ENCODE peak calls at places on chromosomes 1 and 21, in seven cellular contexts. A is prostate gland, U is tibial artery, Y is left ventricle myocardium inferior, F is GM23338, J is transverse colon, T is psoas muscle. K is an unnamed sample.

GRCh38 chr1:91755888-91756287 is 130.1 kb downstream of the TGFBR3 start:
- DNase-seq in F (no peak), Y (no peak), U (no peak), T (no peak), A (no peak), J (no peak), K (no peak)

GRCh38 chr1:172380441-172381244 is 39.8 kb upstream of the C1orf105 start:
- DNase-seq in F (no peak), A (no peak), J (no peak), U (no peak), T (no peak), Y (no peak), K (no peak)

GRCh38 chr1:216194721-216195120 is 228.5 kb downstream of the USH2A start:
- DNase-seq in A (no peak), Y (no peak), U (no peak), F (no peak), J (no peak), T (no peak), K (no peak)

GRCh38 chr1:89365206-89365605 is 1.3 kb downstream of the GBP6 start:
- DNase-seq in A (no peak), T (no peak), F (no peak), U (no peak), Y (no peak), J (no peak), K (no peak)

GRCh38 chr1:169610110-169610509 is 19.8 kb downstream of the SELP start:
- DNase-seq in Y (no peak), J (no peak), A (no peak), U (no peak), F (no peak), T (no peak), K (no peak)

GRCh38 chr1:155858805-155859233 is 548 bp upstream of the SYT11 start:
- DNase-seq in J (peak; percentile 16), T (peak; percentile 59), F (no peak), A (no peak), Y (peak; percentile 15), U (peak; percentile 24), K (no peak)

GRCh38 chr1:10431065-10431730 is 965 bp downstream of the CENPS start:
- DNase-seq in J (no peak), T (no peak), A (no peak), Y (no peak), F (peak; percentile 67), U (no peak), K (no peak)

GRCh38 chr1:44946720-44947059 is 39.7 kb downstream of the EIF2B3 start:
- DNase-seq in T (no peak), A (no peak), F (no peak), Y (no peak), J (no peak), U (no peak), K (no peak)

GRCh38 chr1:204359474-204360255 is at the start of gene PLEKHA6:
- DNase-seq in U (no peak), Y (peak; percentile 65), J (no peak), F (peak; percentile 67), A (no peak), T (peak; percentile 77), K (peak; percentile 50)

GRCh38 chr1:163290025-163290610 is 31.6 kb upstream of the NUF2 start:
- DNase-seq in A (no peak), J (no peak), T (no peak), U (no peak), F (no peak), Y (no peak), K (no peak)

GRCh38 chr1:107480548-107480947 is 339.7 kb downstream of the NTNG1 start:
- DNase-seq in F (no peak), Y (no peak), A (no peak), U (no peak), J (peak; percentile 42), T (peak; percentile 52), K (no peak)

GRCh38 chr1:243325305-243325890 is 69.6 kb downstream of the SDCCAG8 start:
- DNase-seq in A (peak; percentile 22), T (no peak), J (no peak), Y (no peak), F (peak; percentile 70), U (no peak), K (no peak)

GRCh38 chr1:11650331-11650991 is 3.8 kb downstream of the FBXO2 start:
- DNase-seq in F (peak; percentile 84), J (peak; percentile 84), T (peak; percentile 87), A (peak; percentile 66), Y (peak; percentile 76), U (peak; percentile 68), K (peak; percentile 77)

GRCh38 chr1:84632975-84633427 is 57.3 kb downstream of the SSX2IP start:
- DNase-seq in T (no peak), U (no peak), A (no peak), J (peak; percentile 10), Y (no peak), F (no peak), K (no peak)

GRCh38 chr1:199859525-199859924 is 168.0 kb upstream of the NR5A2 start:
- DNase-seq in U (no peak), J (no peak), A (no peak), F (no peak), Y (no peak), T (no peak), K (no peak)

GRCh38 chr1:228863776-228864175 is 128.5 kb downstream of the RHOU start:
- DNase-seq in A (no peak), U (no peak), J (no peak), T (no peak), F (no peak), Y (no peak), K (no peak)

GRCh38 chr1:225466848-225467192 is 39.0 kb upstream of the LBR start:
- DNase-seq in T (no peak), F (no peak), U (no peak), A (no peak), J (no peak), Y (no peak), K (no peak)

GRCh38 chr1:63612971-63613370 is 19.8 kb downstream of the PGM1 start:
- DNase-seq in J (no peak), A (no peak), Y (no peak), F (no peak), T (no peak), U (no peak), K (no peak)

GRCh38 chr21:45123440-45123839 is 49.1 kb downstream of the ADARB1 start:
- DNase-seq in A (no peak), U (no peak), Y (no peak), F (no peak), T (no peak), J (no peak), K (no peak)

GRCh38 chr21:25925936-25926335 is 191.2 kb downstream of the GABPA start:
- DNase-seq in A (no peak), T (no peak), F (no peak), U (no peak), Y (no peak), J (no peak), K (peak; percentile 28)

GRCh38 chr1:199044191-199044590 is 405.4 kb downstream of the PTPRC start:
- DNase-seq in J (no peak), Y (no peak), A (no peak), U (no peak), F (no peak), T (no peak), K (no peak)

GRCh38 chr1:158045639-158046038 is 52.2 kb downstream of the KIRREL1 start:
- DNase-seq in Y (no peak), U (no peak), T (no peak), F (peak; percentile 84), J (no peak), A (peak; percentile 11), K (no peak)

GRCh38 chr1:168116327-168116799 is 20.4 kb downstream of the GPR161 start:
- DNase-seq in T (no peak), A (peak; percentile 30), U (no peak), J (peak; percentile 68), F (no peak), Y (no peak), K (no peak)

GRCh38 chr1:151286619-151287340 is 4.7 kb downstream of the ZNF687 start:
- DNase-seq in U (no peak), A (no peak), T (no peak), F (no peak), J (no peak), Y (no peak), K (no peak)
- H3K4me1 ChIP-seq in U (no peaks in the 10 kb centered on the region), A (no peaks in the 10 kb centered on the region), T (peaks cover 16% of the 10 kb centered on the region), F (peaks cover 17% of the 10 kb centered on the region), J (peaks cover 5% of the 10 kb centered on the region), Y (peaks cover 22% of the 10 kb centered on the region), K (peaks cover 13% of the 10 kb centered on the region)

DNA sequence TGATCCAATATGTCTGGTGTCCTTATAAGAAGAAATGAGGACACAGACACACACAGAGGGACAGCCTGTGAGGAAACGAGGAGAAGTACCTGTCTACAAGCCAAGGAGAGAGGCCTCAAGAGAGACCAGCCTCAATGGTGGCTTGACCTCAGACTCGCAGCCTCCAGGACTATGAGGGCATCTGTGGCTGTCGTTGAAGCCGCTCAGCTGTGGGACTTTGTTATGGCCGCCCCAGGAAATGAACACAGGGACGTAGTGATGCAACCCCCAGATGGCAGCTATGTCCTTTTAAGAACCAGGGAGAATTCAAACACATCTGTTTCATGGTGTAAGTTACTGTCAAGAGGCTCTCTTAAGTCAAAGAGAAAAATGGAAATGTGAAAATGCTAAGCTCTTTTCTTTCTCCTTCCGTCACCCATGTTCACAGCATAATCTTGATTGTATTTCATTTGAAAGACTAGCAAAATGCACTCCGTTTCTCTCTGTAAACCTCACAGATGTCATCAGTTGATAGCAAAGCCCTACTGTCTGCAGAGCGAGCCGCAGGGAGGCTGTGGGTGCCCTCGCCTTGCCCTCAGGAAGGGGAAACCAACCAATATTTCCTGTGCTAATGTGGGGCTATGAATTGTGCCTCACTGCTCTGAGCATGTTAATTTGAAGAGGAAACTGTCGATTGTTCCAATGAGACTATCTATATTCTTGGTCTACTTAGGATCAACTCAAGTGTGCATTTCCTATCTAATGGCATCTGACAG is 21.3 kb downstream of the UBASH3A start:
- DNase-seq in T (no peak), U (no peak), A (no peak), F (no peak), J (peak; percentile 39), Y (no peak), K (no peak)
- TF ChIP-seq CTCF in T (no peak), U (no peak), A (no peak), F (no peak), J (no peak), Y (no peak), K (no peak)

GRCh38 chr1:16048573-16049189 is 5.1 kb downstream of the CLCNKB start:
- DNase-seq in U (peak; percentile 44), J (peak; percentile 44), T (peak; percentile 57), F (peak; percentile 97), A (peak; percentile 41), Y (peak; percentile 51), K (peak; percentile 72)
- H3K4me3 ChIP-seq in U (peak overlapping the region; percentile 45), J (peak overlapping the region; percentile 33), T (peak overlapping the region; percentile 60), F (peak overlapping the region; percentile 71), A (peak overlapping the region; percentile 32), Y (peak overlapping the region; percentile 61), K (peak overlapping the region; percentile 59)

DNA sequence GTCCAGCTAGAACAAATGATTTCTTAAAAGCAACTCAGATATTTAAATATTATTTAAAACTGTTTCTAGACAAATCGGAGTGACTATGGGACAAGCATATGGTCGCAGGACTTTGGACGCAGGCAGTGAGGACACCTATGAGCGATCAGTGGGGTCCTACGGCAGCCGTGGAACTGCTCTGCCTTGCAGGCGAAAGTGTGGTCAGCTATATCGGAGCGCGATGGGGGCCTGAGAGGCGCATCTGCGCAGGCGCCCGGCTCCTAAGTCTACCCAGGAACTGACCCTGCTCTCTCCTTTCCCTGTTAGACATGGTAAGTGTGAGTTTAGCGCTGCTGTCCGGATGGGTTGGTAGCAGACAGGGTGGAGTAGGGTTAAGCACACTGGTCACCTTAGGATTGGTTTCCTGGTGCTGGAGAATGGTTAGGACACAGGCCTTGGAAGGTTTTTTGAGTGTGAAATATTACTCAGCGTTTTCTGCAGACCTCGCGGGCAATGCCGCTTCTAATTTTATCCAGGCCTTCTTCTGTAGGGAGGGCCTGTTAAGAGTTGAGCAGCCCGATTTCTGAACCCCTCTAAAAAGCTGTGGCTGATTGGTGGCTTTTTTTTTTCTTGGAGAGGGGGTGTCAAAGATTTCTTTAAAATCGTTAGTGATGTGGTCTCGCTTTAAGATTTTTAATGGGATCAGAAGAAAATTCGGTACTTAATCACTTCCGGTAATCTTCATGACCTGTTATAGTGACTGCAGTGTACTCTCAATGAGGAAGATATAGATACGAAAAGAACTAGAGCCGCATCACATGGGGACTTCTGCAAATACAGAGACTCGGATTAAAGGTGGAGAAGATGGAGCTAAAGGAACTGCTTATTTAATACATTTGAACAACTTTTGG is at the start of gene RABGGTB:
- DNase-seq in J (peak; percentile 97), Y (peak; percentile 93), F (peak; percentile 97), T (peak; percentile 97), A (peak; percentile 91), U (peak; percentile 92), K (peak; percentile 96)
- H3K4me1 ChIP-seq in J (peaks cover 33% of the 10 kb centered on the region), Y (peaks cover 59% of the 10 kb centered on the region), F (peaks cover 16% of the 10 kb centered on the region), T (peaks cover 34% of the 10 kb centered on the region), A (no peaks in the 10 kb centered on the region), U (no peaks in the 10 kb centered on the region), K (peaks cover 47% of the 10 kb centered on the region)